ENCODE peak calls at places on chromosomes 12 and 14, in four cellular contexts. H is astrocyte of the spinal cord, S is fibroblast of mammary gland, W is body of pancreas. Y is an unnamed sample.

GRCh38 chr12:93153321-93153720 is 224.2 kb upstream of the EEA1 start:
- DNase-seq in H (peak), S (peak), W (no peak), Y (peak)

GRCh38 chr14:75970989-75971388 is 10.8 kb downstream of the TGFB3 start:
- DNase-seq in W (no peak), S (no peak), H (no peak), Y (no peak)

GRCh38 chr12:6074979-6075585 is 49.4 kb downstream of the VWF start:
- DNase-seq in S (peak), W (no peak), H (no peak), Y (no peak)

GRCh38 chr14:81401420-81402122 is 1.4 kb upstream of the STON2 start:
- DNase-seq in W (no peak), H (peak), S (peak), Y (peak)

GRCh38 chr14:31173120-31173837 is 34.3 kb downstream of the HECTD1 start:
- DNase-seq in H (no peak), W (no peak), S (no peak), Y (no peak)

GRCh38 chr12:89525824-89526770 is at the start of gene POC1B:
- DNase-seq in S (peak), W (peak), H (peak), Y (peak)

GRCh38 chr12:120757226-120757742 is 31.7 kb downstream of the ACADS start:
- DNase-seq in H (no peak), S (no peak), W (no peak), Y (no peak)

GRCh38 chr12:86148071-86148470 is 108.1 kb downstream of the MGAT4C start:
- DNase-seq in H (no peak), W (no peak), S (no peak), Y (no peak)

GRCh38 chr14:101087614-101088394 is 184.3 kb upstream of the RTL1 start:
- DNase-seq in S (no peak), H (peak), W (peak), Y (no peak)

GRCh38 chr12:6952860-6953416 is 1.8 kb downstream of the PTPN6 start:
- DNase-seq in H (no peak), S (no peak), W (no peak), Y (no peak)

GRCh38 chr14:54444701-54445100 is 3.5 kb upstream of the CNIH1 start:
- DNase-seq in W (no peak), S (peak), H (no peak), Y (no peak)

GRCh38 chr14:44898547-44898946 is 63.2 kb downstream of the KLHL28 start:
- DNase-seq in W (no peak), S (peak), H (peak), Y (peak)
- H3K4me3 ChIP-seq in W (no peak), S (peak), H (peak), Y (peak)

GRCh38 chr12:66003951-66004350 is 126.6 kb downstream of the LLPH start:
- DNase-seq in W (no peak), H (no peak), S (no peak), Y (no peak)

GRCh38 chr12:65999564-66000280 is 130.8 kb downstream of the LLPH start:
- DNase-seq in S (no peak), W (no peak), H (peak), Y (peak)

GRCh38 chr12:66004922-66005703 is 125.4 kb downstream of the LLPH start:
- DNase-seq in W (no peak), H (no peak), S (no peak), Y (no peak)

GRCh38 chr12:66000958-66001357 is 129.6 kb downstream of the LLPH start:
- DNase-seq in W (no peak), H (no peak), S (no peak), Y (no peak)

DNA sequence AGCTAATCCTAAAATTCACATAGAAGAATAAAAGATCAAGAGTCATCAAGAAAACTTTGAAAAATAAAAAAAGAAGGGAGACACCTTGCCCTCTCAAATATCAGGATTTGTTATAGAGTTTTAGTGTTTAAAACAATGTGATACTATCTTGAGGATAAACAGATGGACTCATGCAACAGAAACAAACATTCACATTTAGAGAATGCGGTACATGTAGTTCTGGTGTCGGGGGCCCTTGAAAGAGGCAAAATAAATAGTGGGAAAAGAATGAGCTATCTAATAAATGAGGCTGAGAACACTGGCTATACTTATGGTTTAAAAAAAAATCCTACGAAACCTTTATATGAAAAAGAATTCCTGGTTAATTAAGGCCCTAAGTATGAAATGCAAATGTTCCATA is 127.7 kb downstream of the LLPH start:
- DNase-seq in H (peak), W (no peak), S (no peak), Y (no peak)
- TF ChIP-seq CTCF in H (no peak), W (no peak), S (no peak), Y (no peak)

GRCh38 chr14:20623798-20624197 is 17.7 kb downstream of the OR6S1 start:
- DNase-seq in W (no peak), S (no peak), H (no peak), Y (no peak)

GRCh38 chr14:20624495-20625070 is 16.9 kb downstream of the OR6S1 start:
- DNase-seq in S (peak), W (peak), H (peak), Y (peak)

GRCh38 chr14:20627337-20628032 is 14.0 kb downstream of the OR6S1 start:
- DNase-seq in H (no peak), S (no peak), W (no peak), Y (peak)

GRCh38 chr14:20628063-20628854 is 13.2 kb downstream of the OR6S1 start:
- DNase-seq in S (no peak), H (no peak), W (no peak), Y (no peak)

GRCh38 chr14:20626274-20626673 is 15.2 kb downstream of the OR6S1 start:
- DNase-seq in H (no peak), S (no peak), W (no peak), Y (no peak)
- H3K4me3 ChIP-seq in H (no peak), S (peak), W (no peak), Y (no peak)

GRCh38 chr12:116524964-116525379 is 34.2 kb upstream of the MAP1LC3B2 start:
- DNase-seq in S (peak), H (peak), W (no peak), Y (peak)
- TF ChIP-seq CTCF in S (peak), H (peak), W (no peak), Y (no peak)

GRCh38 chr12:115872212-115872611 is 405.3 kb downstream of the MED13L start:
- DNase-seq in H (no peak), S (no peak), W (no peak), Y (no peak)
- H3K4me3 ChIP-seq in H (no peak), S (no peak), W (no peak), Y (no peak)

GRCh38 chr12:27779416-27779815 is 617 bp upstream of the KLHL42 start:
- DNase-seq in S (peak), W (peak), H (peak), Y (peak)

GRCh38 chr12:27780612-27781408 is 774 bp upstream of the MANSC4 start:
- DNase-seq in H (peak), S (peak), W (peak), Y (peak)

GRCh38 chr12:27781680-27782079 is 1.6 kb upstream of the MANSC4 start:
- DNase-seq in W (no peak), H (peak), S (peak), Y (peak)

GRCh38 chr12:27778206-27778605 is 1.8 kb upstream of the KLHL42 start:
- DNase-seq in H (no peak), W (no peak), S (no peak), Y (no peak)

DNA sequence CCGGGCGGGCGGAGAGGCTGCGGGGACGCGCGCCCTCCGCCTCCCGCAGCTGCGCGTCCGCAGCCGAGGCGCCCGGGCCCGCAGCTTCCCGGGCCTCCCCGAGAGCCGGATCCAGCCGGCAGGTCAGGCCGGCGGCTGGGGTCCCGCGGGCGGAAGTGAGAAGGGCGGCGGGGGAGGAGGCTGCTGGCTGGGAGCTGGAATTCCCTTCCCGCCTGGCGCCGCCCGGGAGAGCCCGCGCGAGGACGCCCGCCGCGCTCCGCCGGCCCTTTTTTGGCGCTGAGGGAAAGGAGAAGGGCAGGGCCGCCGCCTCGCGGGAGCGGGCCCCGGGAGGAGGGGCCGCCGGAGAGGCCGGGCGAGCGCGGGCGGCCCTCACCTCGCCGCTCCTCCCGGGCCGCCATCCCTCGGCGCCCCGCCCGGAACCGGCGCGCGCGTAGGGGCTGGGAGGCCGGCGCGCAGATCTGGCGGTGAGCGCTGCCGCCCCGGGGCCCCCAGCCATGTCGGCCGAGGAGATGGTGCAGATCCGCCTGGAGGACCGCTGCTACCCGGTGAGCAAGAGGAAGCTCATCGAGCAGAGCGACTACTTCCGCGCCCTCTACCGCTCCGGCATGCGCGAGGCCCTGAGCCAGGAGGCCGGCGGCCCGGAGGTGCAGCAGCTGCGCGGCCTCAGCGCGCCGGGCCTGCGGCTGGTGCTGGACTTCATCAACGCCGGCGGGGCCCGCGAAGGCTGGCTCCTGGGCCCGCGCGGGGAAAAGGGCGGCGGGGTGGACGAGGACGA is at the start of the genes KLHL42 and MANSC4:
- DNase-seq in W (peak), H (peak), S (peak), Y (peak)
- TF ChIP-seq CTCF in W (no peak), H (peak), S (no peak), Y (no peak)

DNA sequence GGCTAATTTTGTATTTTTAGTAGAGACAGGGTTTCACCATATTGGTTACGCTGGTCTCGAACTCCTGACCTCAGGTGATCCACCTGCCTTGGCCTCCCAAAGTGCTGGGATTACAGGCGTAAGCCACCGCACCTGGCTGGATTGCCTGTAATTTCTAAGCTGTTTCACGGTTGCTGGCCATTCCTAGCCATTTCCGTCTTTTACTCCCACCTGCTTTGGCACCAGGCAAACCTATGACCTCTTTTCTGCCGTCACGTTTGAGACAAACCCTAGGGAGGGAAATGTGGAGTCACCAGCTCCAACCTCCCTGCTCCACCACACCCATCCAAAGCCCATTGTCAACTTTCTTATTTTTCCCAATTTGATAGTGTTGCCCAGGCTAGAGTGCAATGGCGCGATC is 1.2 kb downstream of the GPR132 start:
- DNase-seq in S (no peak), W (no peak), H (no peak), Y (no peak)
- H3K4me3 ChIP-seq in S (no peak), W (no peak), H (no peak), Y (no peak)

Y was measured in fibroblast of the aortic adventitia.